ENCODE peak calls at places on chromosome 20, in eight cellular contexts. I is activated B cell treated with CpG ODN at 0.5 μM for 24 hours, O is body of pancreas, Z is HL-60, S is AG04450, R is left ventricle myocardium inferior, Y is H9, D is fibroblast of pulmonary artery. B is an unnamed sample.

GRCh38 chr20:15236812-15237211 is 899.4 kb upstream of the FLRT3 start:
- DNase-seq in I (no peak), O (peak; percentile 50), Z (peak; percentile 25), S (no peak), R (no peak), Y (peak; percentile 71), D (peak; percentile 74), B (peak; percentile 22)

GRCh38 chr20:62500237-62500864 is 24.6 kb upstream of the GATA5 start:
- DNase-seq in I (peak; percentile 77), O (peak; percentile 73), Z (peak; percentile 60), S (no peak), R (peak; percentile 81), Y (peak; percentile 76), D (peak; percentile 54), B (peak; percentile 87)

GRCh38 chr20:63472159-63472811 is at the start of gene KCNQ2:
- DNase-seq in I (no peak), O (no peak), Z (no peak), S (no peak), R (no peak), Y (peak; percentile 67), D (no peak), B (no peak)

GRCh38 chr20:1202762-1203504 is at the start of gene C20orf202:
- DNase-seq in I (no peak), O (no peak), Z (no peak), S (no peak), R (no peak), Y (no peak), D (no peak), B (no peak)

GRCh38 chr20:61584851-61585250 is 332.8 kb downstream of the CDH4 start:
- DNase-seq in I (no peak), O (no peak), Z (no peak), S (no peak), R (peak; percentile 66), Y (no peak), D (no peak), B (no peak)

GRCh38 chr20:58843128-58843556 is 7.6 kb downstream of the GNAS-AS1 start:
- DNase-seq in I (no peak), O (no peak), Z (no peak), S (no peak), R (no peak), Y (peak; percentile 79), D (no peak), B (no peak)

GRCh38 chr20:760751-761417 is 7.4 kb downstream of the SLC52A3 start:
- DNase-seq in I (no peak), O (no peak), Z (no peak), S (no peak), R (no peak), Y (peak; percentile 80), D (peak; percentile 17), B (peak; percentile 66)

GRCh38 chr20:3168829-3169590 is 4.3 kb downstream of the LZTS3 start:
- DNase-seq in I (no peak), O (no peak), Z (no peak), S (no peak), R (no peak), Y (no peak), D (no peak), B (no peak)

GRCh38 chr20:15342987-15343639 is 1005.7 kb upstream of the FLRT3 start:
- DNase-seq in I (no peak), O (no peak), Z (no peak), S (no peak), R (no peak), Y (no peak), D (no peak), B (no peak)

GRCh38 chr20:49575551-49576060 is 7.7 kb upstream of the PTGIS start:
- DNase-seq in I (no peak), O (no peak), Z (no peak), S (no peak), R (no peak), Y (peak; percentile 29), D (no peak), B (no peak)

DNA sequence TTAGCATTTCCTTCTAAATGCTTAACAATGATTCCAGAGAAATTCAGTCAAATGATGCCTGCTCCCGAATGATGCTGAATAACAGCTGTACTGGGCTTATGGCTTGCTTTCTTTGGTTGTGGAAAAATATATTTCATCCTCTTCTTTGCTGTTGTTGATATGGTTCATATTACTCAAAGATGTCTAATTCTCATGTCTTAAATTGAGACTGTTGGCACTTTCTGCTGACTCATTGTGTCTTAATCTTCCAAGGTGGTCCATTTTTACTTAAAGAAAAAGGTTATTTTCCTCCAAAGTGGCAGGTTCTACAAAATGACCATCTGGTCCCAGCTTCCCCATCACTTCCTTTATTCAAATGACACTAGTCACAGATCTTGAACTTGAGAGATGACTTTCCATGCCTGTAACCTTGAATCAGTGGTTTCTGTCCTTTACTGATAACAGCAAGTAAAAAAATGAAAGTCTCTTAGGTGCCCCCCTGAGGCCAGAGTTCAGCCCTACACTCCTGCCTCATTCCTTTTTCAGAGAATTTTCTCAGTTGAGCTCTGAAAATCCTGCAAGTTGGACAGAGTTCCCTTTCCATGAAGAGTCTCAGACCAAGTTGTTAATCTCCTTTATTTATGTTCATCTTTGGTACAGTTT is 6.9 kb downstream of the SNAP25 start:
- DNase-seq in I (no peak), O (no peak), Z (no peak), S (no peak), R (no peak), Y (no peak), D (no peak), B (no peak)
- TF ChIP-seq CTCF in I (no peak), O (no peak), Z (peak; percentile 11), S (peak; percentile 41), R (no peak), Y (peak; percentile 73), D (peak; percentile 10), B (peak; percentile 24)

GRCh38 chr20:10706460-10706811 is 32.6 kb upstream of the JAG1 start:
- DNase-seq in I (no peak), O (no peak), Z (no peak), S (no peak), R (no peak), Y (no peak), D (no peak), B (no peak)

GRCh38 chr20:10699506-10699905 is 25.7 kb upstream of the JAG1 start:
- DNase-seq in I (no peak), O (no peak), Z (no peak), S (no peak), R (no peak), Y (no peak), D (no peak), B (no peak)

GRCh38 chr20:10705801-10706459 is 32.1 kb upstream of the JAG1 start:
- DNase-seq in I (no peak), O (no peak), Z (no peak), S (no peak), R (no peak), Y (no peak), D (no peak), B (no peak)

GRCh38 chr20:10699941-10700340 is 26.1 kb upstream of the JAG1 start:
- DNase-seq in I (no peak), O (no peak), Z (no peak), S (no peak), R (no peak), Y (no peak), D (no peak), B (no peak)

GRCh38 chr20:10701607-10702006 is 27.8 kb upstream of the JAG1 start:
- DNase-seq in I (no peak), O (no peak), Z (no peak), S (no peak), R (no peak), Y (no peak), D (no peak), B (no peak)
- TF ChIP-seq CTCF in I (no peak), O (no peak), Z (no peak), S (no peak), R (no peak), Y (peak; percentile 36), D (no peak), B (no peak)

DNA sequence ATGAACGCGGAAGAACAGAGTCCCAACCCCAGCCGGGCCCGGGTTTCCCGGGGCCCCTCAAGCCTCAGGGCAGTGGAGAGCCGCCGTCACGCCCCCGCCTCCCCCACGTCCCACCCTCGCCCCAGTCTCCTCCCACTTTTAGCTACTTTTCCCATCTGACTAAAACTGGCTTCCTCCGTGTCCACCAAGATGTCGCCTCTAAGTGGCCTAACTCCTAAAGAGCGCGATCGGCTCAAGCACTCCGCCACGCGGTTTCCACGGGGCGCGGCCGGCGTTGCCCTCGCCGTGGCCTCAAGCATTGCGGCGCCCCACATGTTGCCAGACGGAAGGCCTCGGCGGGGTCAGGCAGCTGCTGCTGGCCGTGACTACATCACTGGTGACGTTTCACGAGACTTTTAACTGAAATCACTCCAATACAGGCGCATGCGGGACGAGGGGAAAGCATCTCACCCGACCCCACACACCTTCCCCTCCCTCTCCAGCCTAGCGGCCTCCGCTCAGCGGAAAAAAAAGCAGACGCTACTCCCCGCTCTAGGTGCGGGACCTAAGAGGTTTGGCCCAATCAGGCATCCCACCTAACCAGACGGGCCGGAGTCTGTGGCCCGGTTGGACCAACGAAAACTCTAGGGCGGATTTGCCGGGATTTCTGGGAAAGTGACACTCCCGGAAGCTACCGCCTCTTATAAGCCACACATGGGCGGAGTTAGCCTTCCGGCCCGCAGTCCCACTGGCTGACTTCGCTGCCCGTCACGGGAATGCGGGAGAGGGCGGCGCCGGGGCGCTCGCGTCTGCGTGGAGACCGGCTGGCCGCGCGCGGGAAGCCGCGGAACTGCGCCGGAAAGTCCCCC is at the start of gene NXT1:
- DNase-seq in I (peak; percentile 94), O (peak; percentile 97), Z (peak; percentile 94), S (peak; percentile 97), R (peak; percentile 96), Y (peak; percentile 98), D (peak; percentile 99), B (peak; percentile 92)
- TF ChIP-seq CTCF in I (no peak), O (no peak), Z (no peak), S (no peak), R (peak; percentile 36), Y (no peak), D (no peak), B (peak; percentile 33)

GRCh38 chr20:16752901-16753300 is 4.7 kb downstream of the OTOR start:
- DNase-seq in I (no peak), O (no peak), Z (no peak), S (no peak), R (no peak), Y (no peak), D (no peak), B (no peak)

GRCh38 chr20:16748058-16748457 is at the start of gene OTOR:
- DNase-seq in I (no peak), O (no peak), Z (no peak), S (no peak), R (no peak), Y (no peak), D (no peak), B (no peak)

GRCh38 chr20:16749573-16749972 is 1.4 kb downstream of the OTOR start:
- DNase-seq in I (no peak), O (no peak), Z (no peak), S (no peak), R (no peak), Y (peak; percentile 61), D (no peak), B (no peak)

GRCh38 chr20:16752082-16752481 is 3.9 kb downstream of the OTOR start:
- DNase-seq in I (no peak), O (no peak), Z (no peak), S (no peak), R (no peak), Y (no peak), D (no peak), B (no peak)

DNA sequence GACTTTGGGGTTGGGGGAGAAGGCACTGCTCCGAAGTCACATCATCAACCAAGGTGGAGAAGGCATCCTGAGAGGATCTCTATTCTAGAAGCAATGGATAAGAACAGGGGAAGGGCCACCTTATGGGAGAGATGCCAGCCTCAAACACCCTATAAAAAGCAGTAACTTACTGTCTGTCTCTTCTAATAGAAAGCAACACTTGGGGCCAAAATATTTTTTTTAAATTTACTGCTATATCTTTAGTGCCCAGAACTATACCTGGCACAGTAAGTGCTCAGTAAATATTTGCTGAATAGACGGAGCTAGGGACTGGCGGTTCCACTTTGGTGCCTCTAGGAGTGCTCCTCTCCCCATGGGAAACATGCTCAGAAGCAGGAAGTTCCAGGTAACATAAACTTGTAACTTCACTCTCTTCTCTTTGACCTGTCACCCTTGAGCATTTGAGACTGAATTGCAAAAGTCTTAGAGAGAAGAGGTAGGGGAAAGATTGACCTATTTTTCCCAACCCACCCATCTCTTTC is 807 bp upstream of the OTOR start:
- DNase-seq in I (no peak), O (no peak), Z (no peak), S (no peak), R (no peak), Y (peak; percentile 50), D (no peak), B (no peak)
- TF ChIP-seq CTCF in I (no peak), O (no peak), Z (no peak), S (no peak), R (no peak), Y (peak; percentile 49), D (no peak), B (no peak)